ENCODE peak calls at places on chromosomes 5 and 9, in nine cellular contexts. One of them, this sample, is unnamed.

GRCh38 chr5:37308796-37309195 is 59.6 kb upstream of the CPLANE1 start:
- DNase-seq in naive thymus-derived CD4-positive, alpha-beta T cell: no peak
- DNase-seq in fibroblast of the conjunctiva: no peak
- DNase-seq in left ventricle myocardium superior: no peak
- DNase-seq in H9: no peak
- DNase-seq in activated naive CD4-positive, alpha-beta T cell treated with anti-CD3 and anti-CD28 coated beads for 36 hours: no peak
- DNase-seq in EH: peak; percentile 1
- DNase-seq in HCT116: no peak
- DNase-seq in Karpas-422: no peak
- DNase-seq in this sample: no peak

GRCh38 chr5:170538970-170539586 is 35.3 kb downstream of the KCNIP1 start:
- DNase-seq in naive thymus-derived CD4-positive, alpha-beta T cell: no peak
- DNase-seq in fibroblast of the conjunctiva: no peak
- DNase-seq in left ventricle myocardium superior: no peak
- DNase-seq in H9: no peak
- DNase-seq in activated naive CD4-positive, alpha-beta T cell treated with anti-CD3 and anti-CD28 coated beads for 36 hours: no peak
- DNase-seq in EH: no peak
- DNase-seq in HCT116: no peak
- DNase-seq in Karpas-422: peak; percentile 45
- DNase-seq in this sample: no peak

GRCh38 chr9:127682351-127683136 is 24.2 kb upstream of the CFAP157 start:
- DNase-seq in naive thymus-derived CD4-positive, alpha-beta T cell: no peak
- DNase-seq in fibroblast of the conjunctiva: no peak
- DNase-seq in left ventricle myocardium superior: no peak
- DNase-seq in H9: no peak
- DNase-seq in activated naive CD4-positive, alpha-beta T cell treated with anti-CD3 and anti-CD28 coated beads for 36 hours: no peak
- DNase-seq in EH: no peak
- DNase-seq in HCT116: no peak
- DNase-seq in Karpas-422: no peak
- DNase-seq in this sample: no peak

GRCh38 chr5:139385061-139385889 is 2.2 kb upstream of the SLC23A1 start:
- DNase-seq in naive thymus-derived CD4-positive, alpha-beta T cell: peak; percentile 25
- DNase-seq in fibroblast of the conjunctiva: no peak
- DNase-seq in left ventricle myocardium superior: peak; percentile 44
- DNase-seq in H9: no peak
- DNase-seq in activated naive CD4-positive, alpha-beta T cell treated with anti-CD3 and anti-CD28 coated beads for 36 hours: peak; percentile 55
- DNase-seq in EH: peak; percentile 34
- DNase-seq in HCT116: no peak
- DNase-seq in Karpas-422: no peak
- DNase-seq in this sample: no peak

GRCh38 chr9:117273612-117274011 is 141.2 kb downstream of the ASTN2 start:
- DNase-seq in naive thymus-derived CD4-positive, alpha-beta T cell: no peak
- DNase-seq in fibroblast of the conjunctiva: no peak
- DNase-seq in left ventricle myocardium superior: no peak
- DNase-seq in H9: no peak
- DNase-seq in activated naive CD4-positive, alpha-beta T cell treated with anti-CD3 and anti-CD28 coated beads for 36 hours: no peak
- DNase-seq in EH: no peak
- DNase-seq in HCT116: no peak
- DNase-seq in Karpas-422: no peak
- DNase-seq in this sample: no peak

GRCh38 chr9:128393171-128393761 is 22.1 kb downstream of the URM1 start:
- DNase-seq in naive thymus-derived CD4-positive, alpha-beta T cell: no peak
- DNase-seq in fibroblast of the conjunctiva: no peak
- DNase-seq in left ventricle myocardium superior: no peak
- DNase-seq in H9: peak; percentile 81
- DNase-seq in activated naive CD4-positive, alpha-beta T cell treated with anti-CD3 and anti-CD28 coated beads for 36 hours: no peak
- DNase-seq in EH: no peak
- DNase-seq in HCT116: no peak
- DNase-seq in Karpas-422: no peak
- DNase-seq in this sample: no peak

GRCh38 chr5:133225671-133226152 is 173.9 kb downstream of the HSPA4 start:
- DNase-seq in naive thymus-derived CD4-positive, alpha-beta T cell: no peak
- DNase-seq in fibroblast of the conjunctiva: no peak
- DNase-seq in left ventricle myocardium superior: no peak
- DNase-seq in H9: no peak
- DNase-seq in activated naive CD4-positive, alpha-beta T cell treated with anti-CD3 and anti-CD28 coated beads for 36 hours: no peak
- DNase-seq in EH: peak; percentile 51
- DNase-seq in HCT116: no peak
- DNase-seq in Karpas-422: no peak
- DNase-seq in this sample: peak; percentile 20

GRCh38 chr5:168646335-168646734 is 67.2 kb upstream of the PANK3 start:
- DNase-seq in naive thymus-derived CD4-positive, alpha-beta T cell: no peak
- DNase-seq in fibroblast of the conjunctiva: no peak
- DNase-seq in left ventricle myocardium superior: no peak
- DNase-seq in H9: no peak
- DNase-seq in activated naive CD4-positive, alpha-beta T cell treated with anti-CD3 and anti-CD28 coated beads for 36 hours: no peak
- DNase-seq in EH: no peak
- DNase-seq in HCT116: no peak
- DNase-seq in Karpas-422: no peak
- DNase-seq in this sample: no peak

GRCh38 chr9:121876658-121877271 is 216.3 kb downstream of the TTLL11 start:
- DNase-seq in naive thymus-derived CD4-positive, alpha-beta T cell: no peak
- DNase-seq in fibroblast of the conjunctiva: peak; percentile 22
- DNase-seq in left ventricle myocardium superior: peak; percentile 66
- DNase-seq in H9: no peak
- DNase-seq in activated naive CD4-positive, alpha-beta T cell treated with anti-CD3 and anti-CD28 coated beads for 36 hours: no peak
- DNase-seq in EH: peak; percentile 90
- DNase-seq in HCT116: no peak
- DNase-seq in Karpas-422: no peak
- DNase-seq in this sample: peak; percentile 30

GRCh38 chr5:56200856-56201638 is 32.1 kb downstream of the ANKRD55 start:
- DNase-seq in naive thymus-derived CD4-positive, alpha-beta T cell: peak; percentile 70
- DNase-seq in fibroblast of the conjunctiva: peak; percentile 71
- DNase-seq in left ventricle myocardium superior: no peak
- DNase-seq in H9: peak; percentile 67
- DNase-seq in activated naive CD4-positive, alpha-beta T cell treated with anti-CD3 and anti-CD28 coated beads for 36 hours: peak; percentile 83
- DNase-seq in EH: peak; percentile 80
- DNase-seq in HCT116: peak; percentile 69
- DNase-seq in Karpas-422: peak; percentile 78
- DNase-seq in this sample: peak; percentile 61